ENCODE peak calls at places on chromosomes 6 and 20, in nine cellular contexts. L is GF-D8; J is left lung; O is heart left ventricle; C is posterior cingulate gyrus; X is astrocyte of the hippocampus; G is adipocyte; Y is uterus; M is stimulated activated CD8-positive, alpha-beta memory T cell treated with anti-CD3 and anti-CD28 coated beads, Interleukin-15, amount 100 ng/mL, for 24 hours. N is an unnamed sample.

GRCh38 chr20:63049561-63050221 is 42.9 kb upstream of the BHLHE23 start:
- DNase-seq in J (peak; percentile 61), M (no peak), X (no peak), G (no peak), L (no peak), C (peak; percentile 78), Y (no peak), O (no peak), N (no peak)

GRCh38 chr20:10047427-10047826 is 12.6 kb downstream of the ANKEF1 start:
- DNase-seq in Y (no peak), J (no peak), O (no peak), L (no peak), M (no peak), G (peak; percentile 16), X (peak; percentile 21), C (peak; percentile 73), N (no peak)

GRCh38 chr20:10578607-10579006 is 95.2 kb downstream of the JAG1 start:
- DNase-seq in M (no peak), J (no peak), Y (no peak), C (no peak), G (no peak), X (peak; percentile 36), L (no peak), O (no peak), N (no peak)

GRCh38 chr6:167750956-167751358 is 75.8 kb upstream of the AFDN start:
- DNase-seq in M (no peak), J (peak; percentile 84), C (no peak), X (no peak), G (no peak), O (peak; percentile 39), L (no peak), Y (peak; percentile 43), N (no peak)

GRCh38 chr20:40698744-40699143 is 9.7 kb upstream of the MAFB start:
- DNase-seq in C (no peak), L (no peak), O (no peak), Y (no peak), M (no peak), G (no peak), J (no peak), X (no peak), N (no peak)

GRCh38 chr6:71419954-71420692 is 131.5 kb downstream of the OGFRL1 start:
- DNase-seq in Y (peak; percentile 21), L (no peak), M (no peak), C (peak; percentile 90), X (peak; percentile 76), O (peak; percentile 76), J (peak; percentile 84), G (peak; percentile 77), N (no peak)

GRCh38 chr20:56914532-56914931 is 285.4 kb downstream of the TFAP2C start:
- DNase-seq in J (no peak), M (no peak), O (no peak), L (no peak), C (peak; percentile 22), Y (no peak), X (no peak), G (no peak), N (no peak)

GRCh38 chr6:111113731-111114438 is 26.6 kb downstream of the SLC16A10 start:
- DNase-seq in M (no peak), O (peak; percentile 32), C (no peak), G (peak; percentile 7), J (no peak), X (peak; percentile 79), Y (no peak), L (no peak), N (no peak)

GRCh38 chr20:41613321-41613720 is 4.9 kb downstream of the CHD6 start:
- DNase-seq in Y (no peak), G (no peak), O (no peak), L (no peak), M (no peak), C (no peak), X (no peak), J (no peak), N (no peak)

GRCh38 chr6:82419859-82420258 is 56.2 kb downstream of the TPBG start:
- DNase-seq in J (no peak), C (no peak), O (no peak), L (no peak), G (peak; percentile 8), Y (no peak), X (no peak), M (no peak), N (no peak)

GRCh38 chr6:106141441-106142237 is 55.5 kb downstream of the PRDM1 start:
- DNase-seq in M (no peak), X (no peak), C (peak; percentile 52), J (no peak), L (no peak), Y (no peak), G (no peak), O (no peak), N (no peak)

GRCh38 chr6:3194535-3195376 is 32.7 kb downstream of the TUBB2B start:
- DNase-seq in J (no peak), Y (no peak), C (peak; percentile 93), L (no peak), X (peak; percentile 89), G (no peak), M (no peak), O (peak; percentile 59), N (no peak)